ENCODE peak calls at places on chromosome 13, in six cellular contexts. T, G, H, Z, B and D are unnamed samples.

GRCh38 chr13:23963947-23964346 is 66.6 kb upstream of the C1QTNF9B start:
- DNase-seq in Z (no peak), B (no peak), G (peak; percentile 35), H (no peak), T (no peak), D (no peak)

GRCh38 chr13:37187110-37187509 is 81.6 kb upstream of the CSNK1A1L start:
- DNase-seq in Z (no peak), H (peak; percentile 97), B (no peak), G (no peak), T (no peak), D (no peak)

GRCh38 chr13:92951273-92951820 is 275.3 kb upstream of the GPC6 start:
- DNase-seq in G (no peak), H (no peak), B (peak; percentile 25), Z (no peak), T (no peak), D (no peak)

GRCh38 chr13:111906816-111907215 is 160.1 kb upstream of the SOX1 start:
- DNase-seq in Z (no peak), G (no peak), B (no peak), T (no peak), H (no peak), D (no peak)

GRCh38 chr13:61536443-61536842 is 120.8 kb upstream of the PCDH20 start:
- DNase-seq in B (no peak), Z (no peak), H (no peak), G (no peak), T (no peak), D (no peak)

GRCh38 chr13:30565658-30566057 is 52.1 kb upstream of the USPL1 start:
- DNase-seq in Z (no peak), H (no peak), G (no peak), T (no peak), B (no peak), D (no peak)

GRCh38 chr13:89052699-89053098 is 1381.5 kb downstream of the SLITRK5 start:
- DNase-seq in B (no peak), G (no peak), Z (no peak), H (no peak), T (no peak), D (no peak)

GRCh38 chr13:105990256-105990958 is 545.1 kb downstream of the EFNB2 start:
- DNase-seq in B (no peak), H (peak; percentile 74), G (peak; percentile 38), Z (no peak), T (no peak), D (peak; percentile 20)

GRCh38 chr13:93963266-93964131 is 516.0 kb downstream of the DCT start:
- DNase-seq in G (peak; percentile 76), Z (no peak), B (no peak), H (peak; percentile 23), T (no peak), D (no peak)

GRCh38 chr13:50843256-50844043 is at the start of gene DLEU7:
- DNase-seq in T (no peak), Z (no peak), H (no peak), G (no peak), B (peak; percentile 23), D (no peak)

GRCh38 chr13:32164622-32165268 is 133.2 kb downstream of the FRY start:
- DNase-seq in B (peak; percentile 64), T (peak; percentile 13), Z (no peak), G (peak; percentile 73), H (peak; percentile 60), D (peak; percentile 43)

GRCh38 chr13:88840085-88840484 is 1168.9 kb downstream of the SLITRK5 start:
- DNase-seq in T (no peak), B (no peak), H (no peak), Z (no peak), G (no peak), D (no peak)

GRCh38 chr13:46575321-46575721 is 22.4 kb downstream of the LRCH1 start:
- DNase-seq in T (no peak), G (peak; percentile 73), H (peak; percentile 36), B (no peak), Z (no peak), D (no peak)

GRCh38 chr13:74794582-74794981 is 660.4 kb upstream of the KLF12 start:
- DNase-seq in T (no peak), Z (no peak), B (no peak), G (peak; percentile 34), H (peak; percentile 18), D (no peak)

GRCh38 chr13:99086149-99086868 is 108.4 kb upstream of the DOCK9 start:
- DNase-seq in Z (peak; percentile 49), T (no peak), H (peak; percentile 55), B (peak; percentile 77), G (peak; percentile 51), D (peak; percentile 72)

GRCh38 chr13:46783504-46783903 is 13.5 kb downstream of the ESD start:
- DNase-seq in H (no peak), Z (no peak), G (no peak), T (no peak), B (no peak), D (no peak)

GRCh38 chr13:114118086-114118762 is 14.2 kb downstream of the RASA3 start:
- DNase-seq in Z (no peak), B (no peak), G (no peak), H (peak; percentile 86), T (no peak), D (no peak)

GRCh38 chr13:35840991-35841604 is 290.1 kb downstream of the DCLK1 start:
- DNase-seq in G (no peak), H (no peak), Z (no peak), B (no peak), T (peak; percentile 54), D (no peak)

GRCh38 chr13:79805317-79805716 is 324.4 kb downstream of the NDFIP2 start:
- DNase-seq in H (no peak), T (no peak), B (no peak), Z (no peak), G (no peak), D (no peak)

GRCh38 chr13:112060431-112060830 is 6.5 kb upstream of the SOX1 start:
- DNase-seq in H (no peak), B (no peak), Z (no peak), T (no peak), G (no peak), D (no peak)

GRCh38 chr13:50713849-50714248 is 129.6 kb downstream of the DLEU7 start:
- DNase-seq in H (peak; percentile 81), B (no peak), Z (peak; percentile 1), T (peak; percentile 6), G (peak; percentile 81), D (peak; percentile 50)

GRCh38 chr13:21929400-21929799 is 258.5 kb downstream of the FGF9 start:
- DNase-seq in Z (no peak), H (no peak), G (no peak), T (no peak), B (no peak), D (no peak)

GRCh38 chr13:42258747-42259146 is 13.2 kb upstream of the AKAP11 start:
- DNase-seq in H (no peak), B (no peak), Z (no peak), T (no peak), G (no peak), D (no peak)